ENCODE peak calls at places on chromosome 22, in five cellular contexts. One of them, this sample, is unnamed.

GRCh38 chr22:30949934-30950660 is 18.5 kb downstream of the MORC2 start:
- DNase-seq in fibroblast of mammary gland: no peak
- DNase-seq in H9: no peak
- DNase-seq in cardiac fibroblast: no peak
- DNase-seq in SIG-M5: no peak
- DNase-seq in this sample: no peak

GRCh38 chr22:35353318-35353717 is 27.6 kb upstream of the HMOX1 start:
- DNase-seq in fibroblast of mammary gland: no peak
- DNase-seq in H9: no peak
- DNase-seq in SIG-M5: no peak
- DNase-seq in cardiac fibroblast: no peak
- DNase-seq in this sample: no peak

GRCh38 chr22:36221799-36222751 is 17.3 kb downstream of the APOL2 start:
- DNase-seq in fibroblast of mammary gland: peak
- DNase-seq in H9: peak
- DNase-seq in SIG-M5: no peak
- DNase-seq in cardiac fibroblast: peak
- DNase-seq in this sample: peak

GRCh38 chr22:45626198-45626651 is 45.4 kb upstream of the ATXN10 start:
- DNase-seq in H9: no peak
- DNase-seq in SIG-M5: no peak
- DNase-seq in fibroblast of mammary gland: no peak
- DNase-seq in cardiac fibroblast: no peak
- DNase-seq in this sample: no peak

GRCh38 chr22:35467788-35468187 is 67.8 kb downstream of the MCM5 start:
- DNase-seq in fibroblast of mammary gland: peak
- DNase-seq in cardiac fibroblast: peak
- DNase-seq in H9: peak
- DNase-seq in SIG-M5: no peak
- DNase-seq in this sample: peak

GRCh38 chr22:27783436-27784098 is 18.0 kb downstream of the MN1 start:
- DNase-seq in SIG-M5: no peak
- DNase-seq in H9: no peak
- DNase-seq in fibroblast of mammary gland: no peak
- DNase-seq in cardiac fibroblast: no peak
- DNase-seq in this sample: no peak

GRCh38 chr22:20433686-20434241 is 3.9 kb downstream of the SCARF2 start:
- DNase-seq in SIG-M5: no peak
- DNase-seq in cardiac fibroblast: no peak
- DNase-seq in fibroblast of mammary gland: no peak
- DNase-seq in H9: no peak
- DNase-seq in this sample: no peak

GRCh38 chr22:30114356-30114755 is 34.1 kb downstream of the HORMAD2 start:
- DNase-seq in SIG-M5: no peak
- DNase-seq in cardiac fibroblast: no peak
- DNase-seq in H9: no peak
- DNase-seq in fibroblast of mammary gland: no peak
- DNase-seq in this sample: no peak

GRCh38 chr22:32050678-32051515 is 7.8 kb downstream of the SLC5A1 start:
- DNase-seq in cardiac fibroblast: peak
- DNase-seq in fibroblast of mammary gland: peak
- DNase-seq in H9: peak
- DNase-seq in SIG-M5: peak
- DNase-seq in this sample: peak

GRCh38 chr22:25232301-25232700 is 12.9 kb downstream of the CRYBB2 start:
- DNase-seq in SIG-M5: no peak
- DNase-seq in cardiac fibroblast: peak
- DNase-seq in H9: no peak
- DNase-seq in fibroblast of mammary gland: peak
- DNase-seq in this sample: peak

GRCh38 chr22:22571429-22571828 is 12.4 kb upstream of the PRAME start:
- DNase-seq in SIG-M5: no peak
- DNase-seq in cardiac fibroblast: no peak
- DNase-seq in fibroblast of mammary gland: no peak
- DNase-seq in H9: no peak
- DNase-seq in this sample: no peak

GRCh38 chr22:29886601-29887000 is 3.6 kb downstream of the MTMR3 start:
- DNase-seq in fibroblast of mammary gland: no peak
- DNase-seq in cardiac fibroblast: no peak
- DNase-seq in H9: no peak
- DNase-seq in SIG-M5: peak
- DNase-seq in this sample: no peak

GRCh38 chr22:20624161-20624616 is 116.8 kb downstream of the MED15 start:
- DNase-seq in fibroblast of mammary gland: peak
- DNase-seq in SIG-M5: no peak
- DNase-seq in cardiac fibroblast: peak
- DNase-seq in H9: no peak
- DNase-seq in this sample: peak

GRCh38 chr22:29112680-29113079 is 39.8 kb downstream of the KREMEN1 start:
- DNase-seq in cardiac fibroblast: no peak
- DNase-seq in SIG-M5: no peak
- DNase-seq in H9: no peak
- DNase-seq in fibroblast of mammary gland: no peak
- DNase-seq in this sample: peak

GRCh38 chr22:35152316-35152715 is 86.4 kb downstream of the ISX start:
- DNase-seq in SIG-M5: no peak
- DNase-seq in fibroblast of mammary gland: no peak
- DNase-seq in H9: peak
- DNase-seq in cardiac fibroblast: no peak
- DNase-seq in this sample: no peak

GRCh38 chr22:25114369-25115362 is 85.0 kb upstream of the CRYBB3 start:
- DNase-seq in SIG-M5: no peak
- DNase-seq in H9: no peak
- DNase-seq in cardiac fibroblast: no peak
- DNase-seq in fibroblast of mammary gland: no peak
- DNase-seq in this sample: no peak

GRCh38 chr22:39176067-39176621 is 23.7 kb upstream of the CBX7 start:
- DNase-seq in SIG-M5: no peak
- DNase-seq in fibroblast of mammary gland: peak
- DNase-seq in H9: peak
- DNase-seq in cardiac fibroblast: peak
- DNase-seq in this sample: peak

GRCh38 chr22:41021655-41022454 is 70.5 kb upstream of the EP300 start:
- DNase-seq in fibroblast of mammary gland: peak
- DNase-seq in H9: peak
- DNase-seq in cardiac fibroblast: peak
- DNase-seq in SIG-M5: no peak
- DNase-seq in this sample: peak

GRCh38 chr22:44311855-44312170 is 938 bp downstream of the SHISAL1 start:
- DNase-seq in SIG-M5: no peak
- DNase-seq in H9: no peak
- DNase-seq in fibroblast of mammary gland: peak
- DNase-seq in cardiac fibroblast: peak
- DNase-seq in this sample: peak

GRCh38 chr22:43148581-43148980 is 2.8 kb upstream of the TSPO start:
- DNase-seq in cardiac fibroblast: no peak
- DNase-seq in SIG-M5: no peak
- DNase-seq in fibroblast of mammary gland: no peak
- DNase-seq in H9: no peak
- DNase-seq in this sample: no peak

GRCh38 chr22:50548913-50549790 is 3.5 kb downstream of the KLHDC7B start:
- DNase-seq in fibroblast of mammary gland: no peak
- DNase-seq in SIG-M5: no peak
- DNase-seq in cardiac fibroblast: no peak
- DNase-seq in H9: no peak
- DNase-seq in this sample: no peak

This sample was measured in fibroblast of the aortic adventitia.